ENCODE peak calls at places on chromosomes 11 and 22, in ten cellular contexts. S is cardiac fibroblast, C is AG04450, J is AG10803, F is BJ, U is left lung, R is IMR-90, L is right lobe of liver, W is fibroblast of mammary gland, T is spleen. P is an unnamed sample.

GRCh38 chr11:126104420-126104819 is 41.8 kb upstream of the CDON start:
- DNase-seq in F (no peak), T (peak), U (no peak), R (no peak), W (no peak), C (no peak), S (no peak), L (no peak), J (no peak), P (no peak)

GRCh38 chr22:38724176-38724575 is 18.4 kb downstream of the GTPBP1 start:
- DNase-seq in W (no peak), U (no peak), F (no peak), S (no peak), C (no peak), T (no peak), J (no peak), L (peak), R (no peak), P (no peak)

GRCh38 chr11:12220305-12220704 is 109.9 kb downstream of the MICAL2 start:
- DNase-seq in U (no peak), F (no peak), R (no peak), L (peak), S (peak), T (no peak), W (no peak), C (no peak), J (no peak), P (no peak)

GRCh38 chr11:77081381-77081851 is 14.6 kb downstream of the CAPN5 start:
- DNase-seq in L (no peak), J (no peak), C (no peak), S (no peak), R (no peak), F (no peak), T (peak), U (peak), W (no peak), P (no peak)

GRCh38 chr11:19821993-19822392 is 109.4 kb downstream of the NAV2 start:
- DNase-seq in S (no peak), F (no peak), U (no peak), C (no peak), L (no peak), R (no peak), W (no peak), J (no peak), T (no peak), P (no peak)

GRCh38 chr11:117700551-117700950 is 96.5 kb downstream of the DSCAML1 start:
- DNase-seq in W (no peak), T (no peak), U (no peak), S (no peak), J (no peak), C (no peak), L (no peak), R (no peak), F (no peak), P (no peak)

GRCh38 chr22:28674121-28674563 is 5.5 kb downstream of the TTC28 start:
- DNase-seq in U (no peak), W (peak), R (peak), T (no peak), F (peak), C (no peak), S (peak), J (peak), L (no peak), P (peak)

GRCh38 chr11:12845739-12846358 is 163.3 kb upstream of the RASSF10 start:
- DNase-seq in J (peak), U (no peak), W (peak), C (peak), F (no peak), L (no peak), R (peak), T (no peak), S (no peak), P (no peak)

GRCh38 chr11:19963697-19964340 is 196.5 kb downstream of the DBX1 start:
- DNase-seq in C (no peak), U (no peak), W (no peak), T (no peak), L (no peak), J (no peak), F (no peak), S (no peak), R (no peak), P (no peak)

GRCh38 chr11:129061466-129062194 is 119.0 kb upstream of the TP53AIP1 start:
- DNase-seq in F (peak), R (peak), S (peak), L (no peak), T (no peak), W (peak), U (no peak), C (no peak), J (peak), P (no peak)

GRCh38 chr11:108588287-108588686 is 5.3 kb downstream of the EXPH5 start:
- DNase-seq in U (no peak), R (no peak), F (no peak), C (no peak), W (no peak), T (no peak), L (no peak), J (no peak), S (no peak), P (no peak)

GRCh38 chr11:72217856-72218745 is 1.5 kb downstream of the FOLR2 start:
- DNase-seq in C (no peak), L (no peak), F (no peak), J (no peak), R (no peak), W (no peak), T (no peak), U (no peak), S (no peak), P (no peak)

GRCh38 chr22:48581821-48582469 is 1245.7 kb downstream of the BRD1 start:
- DNase-seq in W (no peak), F (no peak), T (no peak), U (no peak), J (peak), L (no peak), S (no peak), R (no peak), C (no peak), P (no peak)

GRCh38 chr11:22234743-22235142 is 41.9 kb downstream of the ANO5 start:
- DNase-seq in R (no peak), L (no peak), F (no peak), W (no peak), C (no peak), S (no peak), J (no peak), U (no peak), T (no peak), P (no peak)
- H3K4me3 ChIP-seq in R (no peak), L (no peak), F (no peak), W (no peak), C (no peak), S (no peak), J (no peak), U (no peak), T (no peak), P (no peak)

GRCh38 chr11:79087957-79088318 is 352.9 kb downstream of the TENM4 start:
- DNase-seq in F (no peak), J (peak), S (peak), T (no peak), R (no peak), C (no peak), L (no peak), U (no peak), W (no peak), P (no peak)
- TF ChIP-seq CTCF in F (no peak), J (peak), S (no peak), T (no peak), R (peak), C (peak), L (no peak), U (no peak), W (no peak), P (no peak)

GRCh38 chr22:20438066-20438677 is 547 bp upstream of the SCARF2 start:
- DNase-seq in R (peak), J (peak), L (peak), F (no peak), S (peak), W (no peak), C (no peak), U (peak), T (peak), P (no peak)
- H3K4me3 ChIP-seq in R (peak), J (peak), L (peak), F (peak), S (peak), W (peak), C (peak), U (peak), T (peak), P (no peak)

GRCh38 chr11:57764527-57764926 is 2.9 kb downstream of the CTNND1 start:
- DNase-seq in R (no peak), F (no peak), S (no peak), W (no peak), T (no peak), C (no peak), L (no peak), U (no peak), J (no peak), P (no peak)

GRCh38 chr11:57762235-57762866 is 749 bp downstream of the CTNND1 start:
- DNase-seq in L (no peak), W (no peak), C (no peak), U (no peak), T (no peak), F (no peak), R (no peak), J (no peak), S (no peak), P (no peak)

GRCh38 chr11:57761301-57762234 is at the start of gene CTNND1:
- DNase-seq in T (no peak), L (peak), F (peak), C (peak), J (peak), W (peak), U (peak), S (peak), R (peak), P (no peak)

GRCh38 chr11:57764972-57765371 is 3.4 kb downstream of the CTNND1 start:
- DNase-seq in J (no peak), S (no peak), U (no peak), T (no peak), R (no peak), W (no peak), C (no peak), F (no peak), L (no peak), P (no peak)

DNA sequence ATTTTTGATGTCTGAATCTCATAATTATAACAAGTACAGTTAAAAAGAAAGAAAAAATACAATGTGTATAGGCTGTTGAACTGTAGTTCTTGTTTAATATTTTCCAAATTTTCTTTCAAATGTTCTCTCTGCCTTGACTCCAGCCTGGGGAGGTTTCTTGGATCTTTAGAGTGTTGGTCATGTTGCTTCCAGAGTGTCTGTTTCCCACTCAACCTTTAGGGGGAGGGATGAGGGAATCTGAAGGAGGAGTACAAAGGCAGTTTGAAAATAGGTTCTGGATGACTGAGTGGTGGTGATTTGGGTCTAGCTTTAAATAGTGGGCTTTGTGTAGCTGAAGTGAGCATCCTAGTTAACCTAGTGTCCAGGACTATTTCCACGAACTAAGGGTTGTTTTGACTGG is 2.0 kb downstream of the CTNND1 start:
- DNase-seq in R (peak), C (no peak), W (peak), T (no peak), U (no peak), S (peak), F (no peak), L (no peak), J (peak), P (no peak)
- TF ChIP-seq CTCF in R (peak), C (peak), W (peak), T (no peak), U (no peak), S (peak), F (peak), L (no peak), J (peak), P (no peak)

P was measured in GM12864.